ENCODE peak calls at places on chromosomes 1 and 21, in six cellular contexts. One of them, this sample, is unnamed.

GRCh38 chr1:1293618-1294249 is 13.5 kb downstream of the SCNN1D start:
- DNase-seq in heart left ventricle: no peak
- DNase-seq in left ventricle myocardium inferior: no peak
- DNase-seq in lower leg skin: no peak
- DNase-seq in mesothelial cell of epicardium: no peak
- DNase-seq in foreskin keratinocyte: no peak
- DNase-seq in this sample: no peak

GRCh38 chr1:155196103-155196892 is 11.4 kb downstream of the THBS3 start:
- DNase-seq in heart left ventricle: no peak
- DNase-seq in left ventricle myocardium inferior: no peak
- DNase-seq in lower leg skin: no peak
- DNase-seq in mesothelial cell of epicardium: no peak
- DNase-seq in foreskin keratinocyte: no peak
- DNase-seq in this sample: no peak

GRCh38 chr1:220077887-220078286 is 11.7 kb downstream of the BPNT1 start:
- DNase-seq in heart left ventricle: no peak
- DNase-seq in left ventricle myocardium inferior: no peak
- DNase-seq in lower leg skin: no peak
- DNase-seq in mesothelial cell of epicardium: no peak
- DNase-seq in foreskin keratinocyte: no peak
- DNase-seq in this sample: no peak

GRCh38 chr1:1536938-1537546 is 3.4 kb downstream of the TMEM240 start:
- DNase-seq in heart left ventricle: no peak
- DNase-seq in left ventricle myocardium inferior: no peak
- DNase-seq in lower leg skin: no peak
- DNase-seq in mesothelial cell of epicardium: no peak
- DNase-seq in foreskin keratinocyte: no peak
- DNase-seq in this sample: no peak

GRCh38 chr1:210293191-210293607 is 35.5 kb upstream of the HHAT start:
- DNase-seq in heart left ventricle: peak; percentile 77
- DNase-seq in left ventricle myocardium inferior: peak; percentile 76
- DNase-seq in lower leg skin: peak; percentile 40
- DNase-seq in mesothelial cell of epicardium: no peak
- DNase-seq in foreskin keratinocyte: no peak
- DNase-seq in this sample: no peak

GRCh38 chr1:116262207-116262994 is 110.6 kb upstream of the ATP1A1 start:
- DNase-seq in heart left ventricle: no peak
- DNase-seq in left ventricle myocardium inferior: no peak
- DNase-seq in lower leg skin: no peak
- DNase-seq in mesothelial cell of epicardium: no peak
- DNase-seq in foreskin keratinocyte: no peak
- DNase-seq in this sample: no peak

GRCh38 chr1:234611799-234612351 is 1.9 kb upstream of the IRF2BP2 start:
- DNase-seq in heart left ventricle: peak; percentile 37
- DNase-seq in left ventricle myocardium inferior: peak; percentile 38
- DNase-seq in lower leg skin: no peak
- DNase-seq in mesothelial cell of epicardium: no peak
- DNase-seq in foreskin keratinocyte: no peak
- DNase-seq in this sample: no peak

GRCh38 chr1:227622739-227623475 is 59.6 kb downstream of the ZNF678 start:
- DNase-seq in heart left ventricle: no peak
- DNase-seq in left ventricle myocardium inferior: no peak
- DNase-seq in lower leg skin: no peak
- DNase-seq in mesothelial cell of epicardium: no peak
- DNase-seq in foreskin keratinocyte: no peak
- DNase-seq in this sample: no peak

GRCh38 chr1:211356723-211357418 is 30.2 kb downstream of the TRAF5 start:
- DNase-seq in heart left ventricle: no peak
- DNase-seq in left ventricle myocardium inferior: no peak
- DNase-seq in lower leg skin: no peak
- DNase-seq in mesothelial cell of epicardium: no peak
- DNase-seq in foreskin keratinocyte: no peak
- DNase-seq in this sample: no peak

GRCh38 chr1:17181785-17182464 is 23.0 kb upstream of the PADI1 start:
- DNase-seq in heart left ventricle: no peak
- DNase-seq in left ventricle myocardium inferior: no peak
- DNase-seq in lower leg skin: no peak
- DNase-seq in mesothelial cell of epicardium: no peak
- DNase-seq in foreskin keratinocyte: no peak
- DNase-seq in this sample: no peak

GRCh38 chr1:202279806-202280205 is 61.9 kb downstream of the UBE2T start:
- DNase-seq in heart left ventricle: no peak
- DNase-seq in left ventricle myocardium inferior: no peak
- DNase-seq in lower leg skin: no peak
- DNase-seq in mesothelial cell of epicardium: no peak
- DNase-seq in foreskin keratinocyte: no peak
- DNase-seq in this sample: no peak

GRCh38 chr1:54163051-54163450 is 10.3 kb upstream of the CDCP2 start:
- DNase-seq in heart left ventricle: no peak
- DNase-seq in left ventricle myocardium inferior: no peak
- DNase-seq in lower leg skin: peak; percentile 30
- DNase-seq in mesothelial cell of epicardium: no peak
- DNase-seq in foreskin keratinocyte: no peak
- DNase-seq in this sample: no peak

GRCh38 chr1:1128454-1129139 is 12.7 kb upstream of the C1orf159 start:
- DNase-seq in heart left ventricle: no peak
- DNase-seq in left ventricle myocardium inferior: no peak
- DNase-seq in lower leg skin: no peak
- DNase-seq in mesothelial cell of epicardium: no peak
- DNase-seq in foreskin keratinocyte: no peak
- DNase-seq in this sample: no peak

GRCh38 chr1:7432102-7432895 is 338.8 kb upstream of the VAMP3 start:
- DNase-seq in heart left ventricle: no peak
- DNase-seq in left ventricle myocardium inferior: no peak
- DNase-seq in lower leg skin: no peak
- DNase-seq in mesothelial cell of epicardium: no peak
- DNase-seq in foreskin keratinocyte: no peak
- DNase-seq in this sample: no peak

GRCh38 chr1:38114231-38114630 is 67.6 kb upstream of the POU3F1 start:
- DNase-seq in heart left ventricle: no peak
- DNase-seq in left ventricle myocardium inferior: no peak
- DNase-seq in lower leg skin: peak; percentile 61
- DNase-seq in mesothelial cell of epicardium: no peak
- DNase-seq in foreskin keratinocyte: no peak
- DNase-seq in this sample: no peak

GRCh38 chr1:51570063-51570720 is 46.7 kb upstream of the OSBPL9 start:
- DNase-seq in heart left ventricle: no peak
- DNase-seq in left ventricle myocardium inferior: no peak
- DNase-seq in lower leg skin: no peak
- DNase-seq in mesothelial cell of epicardium: no peak
- DNase-seq in foreskin keratinocyte: no peak
- DNase-seq in this sample: no peak

GRCh38 chr1:217089239-217090014 is 366.2 kb upstream of the ESRRG start:
- DNase-seq in heart left ventricle: peak; percentile 29
- DNase-seq in left ventricle myocardium inferior: peak; percentile 24
- DNase-seq in lower leg skin: no peak
- DNase-seq in mesothelial cell of epicardium: no peak
- DNase-seq in foreskin keratinocyte: no peak
- DNase-seq in this sample: no peak

GRCh38 chr1:225880210-225880584 is 2.0 kb downstream of the TMEM63A start:
- DNase-seq in heart left ventricle: no peak
- DNase-seq in left ventricle myocardium inferior: peak; percentile 45
- DNase-seq in lower leg skin: no peak
- DNase-seq in mesothelial cell of epicardium: no peak
- DNase-seq in foreskin keratinocyte: no peak
- DNase-seq in this sample: no peak

GRCh38 chr1:4767308-4767707 is 112.9 kb downstream of the AJAP1 start:
- DNase-seq in heart left ventricle: no peak
- DNase-seq in left ventricle myocardium inferior: no peak
- DNase-seq in lower leg skin: no peak
- DNase-seq in mesothelial cell of epicardium: no peak
- DNase-seq in foreskin keratinocyte: no peak
- DNase-seq in this sample: no peak

GRCh38 chr1:204494281-204495077 is at the start of gene PIK3C2B:
- DNase-seq in heart left ventricle: peak; percentile 87
- DNase-seq in left ventricle myocardium inferior: peak; percentile 85
- DNase-seq in lower leg skin: peak; percentile 62
- DNase-seq in mesothelial cell of epicardium: peak; percentile 63
- DNase-seq in foreskin keratinocyte: peak; percentile 36
- DNase-seq in this sample: no peak

GRCh38 chr21:34558960-34559631 is 47.1 kb upstream of the KCNE1 start:
- DNase-seq in heart left ventricle: no peak
- DNase-seq in left ventricle myocardium inferior: no peak
- DNase-seq in lower leg skin: no peak
- DNase-seq in mesothelial cell of epicardium: no peak
- DNase-seq in foreskin keratinocyte: no peak
- DNase-seq in this sample: no peak

GRCh38 chr1:117267232-117267774 is 56.6 kb upstream of the VTCN1 start:
- DNase-seq in heart left ventricle: no peak
- DNase-seq in left ventricle myocardium inferior: no peak
- DNase-seq in lower leg skin: no peak
- DNase-seq in mesothelial cell of epicardium: no peak
- DNase-seq in foreskin keratinocyte: no peak
- DNase-seq in this sample: no peak

GRCh38 chr1:45033356-45033755 is 21.3 kb downstream of the UROD start:
- DNase-seq in heart left ventricle: no peak
- DNase-seq in left ventricle myocardium inferior: no peak
- DNase-seq in lower leg skin: no peak
- DNase-seq in mesothelial cell of epicardium: no peak
- DNase-seq in foreskin keratinocyte: no peak
- DNase-seq in this sample: no peak

GRCh38 chr1:183733610-183734219 is 71.2 kb upstream of the RGL1 start:
- DNase-seq in heart left ventricle: no peak
- DNase-seq in left ventricle myocardium inferior: no peak
- DNase-seq in lower leg skin: no peak
- DNase-seq in mesothelial cell of epicardium: no peak
- DNase-seq in foreskin keratinocyte: no peak
- DNase-seq in this sample: no peak

GRCh38 chr1:60052634-60053033 is 20.9 kb downstream of the C1orf87 start:
- DNase-seq in heart left ventricle: no peak
- DNase-seq in left ventricle myocardium inferior: no peak
- DNase-seq in lower leg skin: no peak
- DNase-seq in mesothelial cell of epicardium: no peak
- DNase-seq in foreskin keratinocyte: no peak
- DNase-seq in this sample: no peak

GRCh38 chr1:233105225-233105624 is 154.8 kb downstream of the NTPCR start:
- DNase-seq in heart left ventricle: no peak
- DNase-seq in left ventricle myocardium inferior: no peak
- DNase-seq in lower leg skin: no peak
- DNase-seq in mesothelial cell of epicardium: no peak
- DNase-seq in foreskin keratinocyte: no peak
- DNase-seq in this sample: no peak

GRCh38 chr1:218886472-218886871 is 287.2 kb upstream of the LYPLAL1 start:
- DNase-seq in heart left ventricle: peak; percentile 22
- DNase-seq in left ventricle myocardium inferior: peak; percentile 59
- DNase-seq in lower leg skin: peak; percentile 23
- DNase-seq in mesothelial cell of epicardium: no peak
- DNase-seq in foreskin keratinocyte: no peak
- DNase-seq in this sample: no peak

DNA sequence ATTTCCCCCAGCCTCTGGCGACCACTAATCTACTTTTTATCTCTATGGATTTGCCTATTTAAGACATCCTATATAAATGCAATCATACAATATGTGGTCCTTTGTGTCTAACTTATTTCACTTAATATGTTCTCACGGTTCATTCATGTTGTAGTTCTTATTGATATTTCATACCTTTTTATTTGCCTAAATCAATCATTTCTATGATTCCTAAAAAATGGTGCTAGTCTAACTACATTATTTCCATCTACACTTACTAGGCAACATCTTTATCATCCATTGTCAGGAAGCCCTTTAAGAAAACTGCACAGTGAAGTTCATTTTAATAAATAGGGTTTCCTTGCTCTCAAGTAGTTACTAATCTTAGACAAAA is 380 bp upstream of the FBXO28 start:
- DNase-seq in heart left ventricle: no peak
- DNase-seq in left ventricle myocardium inferior: no peak
- DNase-seq in lower leg skin: no peak
- DNase-seq in mesothelial cell of epicardium: no peak
- DNase-seq in foreskin keratinocyte: no peak
- DNase-seq in this sample: no peak
- TF ChIP-seq CTCF in heart left ventricle: no peak
- TF ChIP-seq CTCF in left ventricle myocardium inferior: no peak
- TF ChIP-seq CTCF in lower leg skin: no peak
- TF ChIP-seq CTCF in mesothelial cell of epicardium: no peak
- TF ChIP-seq CTCF in foreskin keratinocyte: no peak
- TF ChIP-seq CTCF in this sample: no peak

GRCh38 chr21:35616090-35616489 is 444.2 kb downstream of the SETD4 start:
- DNase-seq in heart left ventricle: no peak
- DNase-seq in left ventricle myocardium inferior: no peak
- DNase-seq in lower leg skin: no peak
- DNase-seq in mesothelial cell of epicardium: no peak
- DNase-seq in foreskin keratinocyte: no peak
- DNase-seq in this sample: no peak
- TF ChIP-seq CTCF in heart left ventricle: peak; percentile 48
- TF ChIP-seq CTCF in left ventricle myocardium inferior: peak; percentile 51
- TF ChIP-seq CTCF in lower leg skin: no peak
- TF ChIP-seq CTCF in mesothelial cell of epicardium: no peak
- TF ChIP-seq CTCF in foreskin keratinocyte: peak; percentile 63
- TF ChIP-seq CTCF in this sample: no peak

GRCh38 chr1:27604579-27605299 is 795 bp upstream of the AHDC1 start:
- DNase-seq in heart left ventricle: no peak
- DNase-seq in left ventricle myocardium inferior: no peak
- DNase-seq in lower leg skin: no peak
- DNase-seq in mesothelial cell of epicardium: no peak
- DNase-seq in foreskin keratinocyte: no peak
- DNase-seq in this sample: no peak

GRCh38 chr1:27603320-27603961 is 503 bp downstream of the AHDC1 start:
- DNase-seq in heart left ventricle: no peak
- DNase-seq in left ventricle myocardium inferior: peak; percentile 49
- DNase-seq in lower leg skin: no peak
- DNase-seq in mesothelial cell of epicardium: no peak
- DNase-seq in foreskin keratinocyte: peak; percentile 47
- DNase-seq in this sample: no peak

GRCh38 chr1:27605300-27605766 is 1.4 kb upstream of the AHDC1 start:
- DNase-seq in heart left ventricle: no peak
- DNase-seq in left ventricle myocardium inferior: no peak
- DNase-seq in lower leg skin: no peak
- DNase-seq in mesothelial cell of epicardium: no peak
- DNase-seq in foreskin keratinocyte: no peak
- DNase-seq in this sample: no peak

GRCh38 chr1:27602510-27603319 is 1.2 kb downstream of the AHDC1 start:
- DNase-seq in heart left ventricle: peak; percentile 73
- DNase-seq in left ventricle myocardium inferior: peak; percentile 61
- DNase-seq in lower leg skin: no peak
- DNase-seq in mesothelial cell of epicardium: no peak
- DNase-seq in foreskin keratinocyte: no peak
- DNase-seq in this sample: no peak

GRCh38 chr1:27603962-27604578 is at the start of gene AHDC1:
- DNase-seq in heart left ventricle: peak; percentile 94
- DNase-seq in left ventricle myocardium inferior: peak; percentile 93
- DNase-seq in lower leg skin: peak; percentile 91
- DNase-seq in mesothelial cell of epicardium: peak; percentile 90
- DNase-seq in foreskin keratinocyte: peak; percentile 45
- DNase-seq in this sample: peak; percentile 57
- TF ChIP-seq CTCF in heart left ventricle: peak; percentile 27
- TF ChIP-seq CTCF in left ventricle myocardium inferior: peak; percentile 18
- TF ChIP-seq CTCF in lower leg skin: no peak
- TF ChIP-seq CTCF in mesothelial cell of epicardium: no peak
- TF ChIP-seq CTCF in foreskin keratinocyte: no peak
- TF ChIP-seq CTCF in this sample: no peak

DNA sequence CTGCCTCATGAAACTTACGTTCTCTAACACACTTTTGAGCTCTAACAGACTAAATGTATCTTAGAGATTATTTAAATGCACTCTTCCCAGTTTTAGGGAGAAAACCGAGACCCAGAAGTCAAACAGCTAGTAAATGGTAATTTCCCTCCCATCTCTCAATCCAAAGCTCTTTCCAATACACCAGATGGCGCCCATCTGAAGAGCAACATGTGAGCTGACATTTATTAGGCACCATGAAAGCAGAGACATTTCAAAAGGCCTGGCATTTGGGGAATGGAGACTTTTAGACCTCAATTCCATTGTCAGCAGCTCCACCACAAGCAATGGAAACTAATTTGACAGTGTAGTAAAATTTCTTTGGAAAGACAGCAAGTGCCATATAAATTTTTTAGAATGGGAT is 191.4 kb downstream of the DAB1 start:
- DNase-seq in heart left ventricle: no peak
- DNase-seq in left ventricle myocardium inferior: no peak
- DNase-seq in lower leg skin: no peak
- DNase-seq in mesothelial cell of epicardium: no peak
- DNase-seq in foreskin keratinocyte: no peak
- DNase-seq in this sample: no peak
- TF ChIP-seq CTCF in heart left ventricle: no peak
- TF ChIP-seq CTCF in left ventricle myocardium inferior: peak; percentile 26
- TF ChIP-seq CTCF in lower leg skin: no peak
- TF ChIP-seq CTCF in mesothelial cell of epicardium: no peak
- TF ChIP-seq CTCF in foreskin keratinocyte: peak; percentile 46
- TF ChIP-seq CTCF in this sample: no peak

This sample was measured in kidney epithelial cell.